ENCODE peak calls at places on chromosomes 1 and 21, in four cellular contexts. R is activated CD4-positive, alpha-beta T cell treated with anti-CD3 and anti-CD28 coated beads for 24 hours; T is Right ventricle myocardium superior; E is NCI-H1105. Z is an unnamed sample.

GRCh38 chr1:16459503-16459902 is 19.0 kb downstream of the NECAP2 start:
- DNase-seq in R (no peak), E (no peak), T (no peak), Z (no peak)

GRCh38 chr1:58779837-58780585 is 3.8 kb downstream of the JUN start:
- DNase-seq in E (peak; percentile 96), T (no peak), R (no peak), Z (peak; percentile 52)

GRCh38 chr1:8020032-8020431 is 6.1 kb downstream of the ERRFI1 start:
- DNase-seq in R (no peak), T (no peak), E (no peak), Z (no peak)

GRCh38 chr21:18499761-18500376 is 96.3 kb upstream of the TMPRSS15 start:
- DNase-seq in E (peak; percentile 54), R (peak; percentile 25), T (no peak), Z (peak; percentile 67)

GRCh38 chr1:13788795-13789194 is 88.8 kb downstream of the PRDM2 start:
- DNase-seq in T (no peak), E (no peak), R (no peak), Z (no peak)

GRCh38 chr1:63327417-63328139 is 5.2 kb downstream of the FOXD3 start:
- DNase-seq in R (peak; percentile 48), E (peak; percentile 23), T (peak; percentile 69), Z (peak; percentile 63)

GRCh38 chr1:229869687-229870086 is 197.4 kb upstream of the GALNT2 start:
- DNase-seq in T (no peak), R (no peak), E (no peak), Z (no peak)

GRCh38 chr21:28538987-28539622 is 453.6 kb downstream of the LTN1 start:
- DNase-seq in E (no peak), T (no peak), R (no peak), Z (no peak)

GRCh38 chr1:203082571-203083462 is 3.0 kb downstream of the MYOG start:
- DNase-seq in E (no peak), R (no peak), T (no peak), Z (no peak)

GRCh38 chr1:108962681-108963051 is 618 bp downstream of the CLCC1 start:
- DNase-seq in E (peak; percentile 8), T (peak; percentile 50), R (peak; percentile 15), Z (no peak)

GRCh38 chr1:230208619-230209261 is 141.7 kb downstream of the GALNT2 start:
- DNase-seq in R (peak; percentile 13), E (no peak), T (no peak), Z (no peak)

GRCh38 chr21:45072963-45073300 is 1.4 kb upstream of the ADARB1 start:
- DNase-seq in E (no peak), R (no peak), T (no peak), Z (no peak)

GRCh38 chr1:199218533-199218932 is 579.7 kb downstream of the PTPRC start:
- DNase-seq in E (no peak), T (no peak), R (no peak), Z (no peak)